ENCODE peak calls at places on chromosome 2, in four cellular contexts. W, J, I and C are unnamed samples.

GRCh38 chr2:158346041-158346440 is 110.5 kb downstream of the CCDC148 start:
- DNase-seq in W (no peak), J (no peak), I (no peak), C (no peak)

GRCh38 chr2:174774828-174775227 is 10.6 kb upstream of the CHRNA1 start:
- DNase-seq in W (no peak), J (no peak), I (no peak), C (no peak)

GRCh38 chr2:1339757-1340515 is 73.3 kb upstream of the TPO start:
- DNase-seq in W (no peak), J (no peak), I (no peak), C (no peak)

GRCh38 chr2:239657992-239658391 is 257.2 kb upstream of the HDAC4 start:
- DNase-seq in W (no peak), J (no peak), I (no peak), C (no peak)

GRCh38 chr2:55840460-55840859 is 83.1 kb downstream of the EFEMP1 start:
- DNase-seq in W (no peak), J (no peak), I (no peak), C (no peak)

GRCh38 chr2:68000170-68000825 is 62.5 kb downstream of the C1D start:
- DNase-seq in W (no peak), J (no peak), I (no peak), C (no peak)

GRCh38 chr2:160228141-160228963 is 28.3 kb upstream of the ITGB6 start:
- DNase-seq in W (no peak), J (no peak), I (no peak), C (no peak)

GRCh38 chr2:165584126-165584525 is 114.6 kb downstream of the CSRNP3 start:
- DNase-seq in W (no peak), J (no peak), I (no peak), C (no peak)

GRCh38 chr2:147033046-147033445 is 811.8 kb upstream of the ACVR2A start:
- DNase-seq in W (no peak), J (no peak), I (no peak), C (no peak)

GRCh38 chr2:176852667-176853066 is 359.9 kb upstream of the HNRNPA3 start:
- DNase-seq in W (no peak), J (no peak), I (no peak), C (no peak)

GRCh38 chr2:213834746-213835145 is 550.5 kb downstream of the SPAG16 start:
- DNase-seq in W (no peak), J (no peak), I (no peak), C (no peak)

GRCh38 chr2:231869704-231870103 is 56.5 kb downstream of the NPPC start:
- DNase-seq in W (no peak), J (no peak), I (no peak), C (no peak)